ENCODE peak calls at places on chromosome 14, in nine cellular contexts. A is uterus, C is lower lobe of right lung, K is upper lobe of right lung, Z is left ventricle myocardium inferior, G is body of pancreas, F is A549, O is suprapubic skin, V is cardiac muscle cell. R is an unnamed sample.

GRCh38 chr14:56268653-56269052 is 150.4 kb downstream of the PELI2 start:
- DNase-seq in A (no peak), C (no peak), K (no peak), Z (no peak), G (no peak), F (no peak), O (no peak), V (no peak), R (no peak)

GRCh38 chr14:51620036-51620435 is 31.7 kb upstream of the FRMD6 start:
- DNase-seq in A (no peak), C (no peak), K (no peak), Z (no peak), G (no peak), F (no peak), O (no peak), V (no peak), R (no peak)

GRCh38 chr14:70212752-70213151 is 24.0 kb upstream of the SLC8A3 start:
- DNase-seq in A (no peak), C (no peak), K (no peak), Z (no peak), G (no peak), F (no peak), O (no peak), V (peak), R (no peak)

GRCh38 chr14:96167224-96168148 is 37.2 kb upstream of the BDKRB2 start:
- DNase-seq in A (no peak), C (no peak), K (no peak), Z (no peak), G (no peak), F (peak), O (peak), V (no peak), R (peak)

GRCh38 chr14:31190220-31190605 is 17.4 kb downstream of the HECTD1 start:
- DNase-seq in A (no peak), C (no peak), K (no peak), Z (no peak), G (no peak), F (no peak), O (no peak), V (no peak), R (no peak)

GRCh38 chr14:89912667-89913211 is 41.8 kb downstream of the EFCAB11 start:
- DNase-seq in A (peak), C (peak), K (no peak), Z (no peak), G (no peak), F (peak), O (no peak), V (no peak), R (no peak)

GRCh38 chr14:50734950-50735697 is 67.0 kb upstream of the SAV1 start:
- DNase-seq in A (no peak), C (no peak), K (no peak), Z (no peak), G (no peak), F (no peak), O (no peak), V (no peak), R (no peak)

GRCh38 chr14:67566908-67567307 is 33.2 kb downstream of the PIGH start:
- DNase-seq in A (no peak), C (no peak), K (peak), Z (no peak), G (peak), F (no peak), O (peak), V (no peak), R (peak)

GRCh38 chr14:96920023-96920422 is 122.8 kb downstream of the VRK1 start:
- DNase-seq in A (no peak), C (no peak), K (no peak), Z (no peak), G (no peak), F (no peak), O (no peak), V (no peak), R (no peak)

GRCh38 chr14:78417532-78417931 is 247.4 kb downstream of the NRXN3 start:
- DNase-seq in A (no peak), C (no peak), K (no peak), Z (no peak), G (no peak), F (no peak), O (no peak), V (no peak), R (no peak)

GRCh38 chr14:51441001-51441400 is 201.0 kb downstream of the TMX1 start:
- DNase-seq in A (no peak), C (no peak), K (no peak), Z (no peak), G (no peak), F (peak), O (no peak), V (no peak), R (no peak)

GRCh38 chr14:71324767-71325272 is 417.6 kb downstream of the PCNX1 start:
- DNase-seq in A (no peak), C (no peak), K (no peak), Z (no peak), G (no peak), F (no peak), O (no peak), V (peak), R (no peak)

GRCh38 chr14:79584679-79585078 is 626.6 kb downstream of the DIO2 start:
- DNase-seq in A (no peak), C (no peak), K (no peak), Z (no peak), G (no peak), F (peak), O (no peak), V (peak), R (no peak)

GRCh38 chr14:60093088-60093487 is 1.4 kb downstream of the PCNX4 start:
- DNase-seq in A (no peak), C (no peak), K (no peak), Z (no peak), G (no peak), F (no peak), O (no peak), V (no peak), R (no peak)

GRCh38 chr14:79411403-79412174 is 799.7 kb downstream of the DIO2 start:
- DNase-seq in A (no peak), C (no peak), K (no peak), Z (no peak), G (no peak), F (no peak), O (no peak), V (no peak), R (no peak)

GRCh38 chr14:98368916-98369315 is 903.1 kb downstream of the BCL11B start:
- DNase-seq in A (no peak), C (no peak), K (no peak), Z (no peak), G (no peak), F (no peak), O (no peak), V (no peak), R (no peak)

GRCh38 chr14:57390806-57391562 is 598 bp downstream of the NAA30 start:
- DNase-seq in A (peak), C (peak), K (peak), Z (peak), G (peak), F (peak), O (no peak), V (peak), R (peak)

GRCh38 chr14:56172571-56172971 is 54.4 kb downstream of the PELI2 start:
- DNase-seq in A (no peak), C (no peak), K (no peak), Z (no peak), G (no peak), F (peak), O (no peak), V (no peak), R (no peak)

GRCh38 chr14:49881296-49882006 is 11.4 kb upstream of the ARF6 start:
- DNase-seq in A (no peak), C (no peak), K (no peak), Z (no peak), G (no peak), F (no peak), O (no peak), V (no peak), R (no peak)

GRCh38 chr14:91292476-91292875 is 48.0 kb upstream of the GPR68 start:
- DNase-seq in A (no peak), C (peak), K (no peak), Z (no peak), G (no peak), F (no peak), O (no peak), V (no peak), R (no peak)

GRCh38 chr14:38851109-38851508 is 251.9 kb downstream of the SEC23A start:
- DNase-seq in A (no peak), C (no peak), K (no peak), Z (no peak), G (no peak), F (no peak), O (no peak), V (no peak), R (no peak)

GRCh38 chr14:67883717-67884116 is 64.1 kb downstream of the RAD51B start:
- DNase-seq in A (no peak), C (no peak), K (no peak), Z (no peak), G (no peak), F (peak), O (no peak), V (no peak), R (no peak)

GRCh38 chr14:76117789-76118188 is 33.9 kb upstream of the GPATCH2L start:
- DNase-seq in A (no peak), C (no peak), K (no peak), Z (no peak), G (no peak), F (no peak), O (no peak), V (no peak), R (no peak)

GRCh38 chr14:25090716-25091454 is 40.9 kb upstream of the STXBP6 start:
- DNase-seq in A (no peak), C (no peak), K (no peak), Z (no peak), G (peak), F (peak), O (no peak), V (no peak), R (no peak)

GRCh38 chr14:69612014-69612758 is 790 bp downstream of the SUSD6 start:
- DNase-seq in A (peak), C (peak), K (peak), Z (peak), G (peak), F (no peak), O (no peak), V (no peak), R (no peak)

GRCh38 chr14:50335989-50336391 is 23.9 kb downstream of the DMAC2L start:
- DNase-seq in A (peak), C (no peak), K (no peak), Z (peak), G (peak), F (no peak), O (no peak), V (no peak), R (no peak)

GRCh38 chr14:59969319-59969718 is 49.4 kb downstream of the LRRC9 start:
- DNase-seq in A (no peak), C (no peak), K (no peak), Z (no peak), G (no peak), F (peak), O (no peak), V (no peak), R (no peak)

GRCh38 chr14:104749958-104750529 is 2.9 kb upstream of the SIVA1 start:
- DNase-seq in A (no peak), C (no peak), K (no peak), Z (no peak), G (no peak), F (no peak), O (no peak), V (no peak), R (no peak)

GRCh38 chr14:61562321-61563161 is 132.8 kb upstream of the HIF1A start:
- DNase-seq in A (no peak), C (no peak), K (no peak), Z (no peak), G (peak), F (peak), O (no peak), V (no peak), R (no peak)

GRCh38 chr14:61559641-61560201 is 135.6 kb upstream of the HIF1A start:
- DNase-seq in A (no peak), C (no peak), K (no peak), Z (no peak), G (no peak), F (peak), O (no peak), V (no peak), R (no peak)

GRCh38 chr14:61561657-61562276 is 133.5 kb upstream of the HIF1A start:
- DNase-seq in A (peak), C (peak), K (peak), Z (peak), G (peak), F (peak), O (no peak), V (peak), R (peak)

GRCh38 chr14:61560323-61560722 is 135.0 kb upstream of the HIF1A start:
- DNase-seq in A (no peak), C (no peak), K (no peak), Z (no peak), G (no peak), F (peak), O (no peak), V (peak), R (no peak)

GRCh38 chr14:61561144-61561543 is 134.2 kb upstream of the HIF1A start:
- DNase-seq in A (no peak), C (no peak), K (no peak), Z (no peak), G (no peak), F (peak), O (no peak), V (no peak), R (no peak)
- TF ChIP-seq CTCF in A (no peak), C (no peak), K (no peak), Z (no peak), G (no peak), F (peak), O (no peak), V (peak), R (no peak)

DNA sequence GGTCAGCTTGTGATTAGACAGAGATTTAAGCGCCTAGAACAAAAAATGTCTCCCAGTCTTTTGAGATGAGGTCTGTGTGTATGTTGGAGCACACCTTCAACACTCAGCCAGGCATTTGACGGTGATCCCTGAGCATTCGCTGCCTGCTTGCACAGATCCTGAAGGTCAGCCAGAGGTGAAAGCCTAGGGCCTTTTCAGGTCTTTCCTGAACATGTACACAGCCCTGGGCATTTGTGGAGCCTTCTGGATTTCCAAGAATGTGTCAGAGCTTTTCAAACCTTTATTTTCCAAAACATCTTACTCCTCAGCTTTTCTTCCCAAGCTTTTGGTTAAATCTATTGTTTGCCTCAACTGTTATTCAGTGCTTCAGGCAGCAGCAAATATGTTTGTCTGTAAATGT is 59.1 kb upstream of the AMN start:
- DNase-seq in A (no peak), C (no peak), K (no peak), Z (no peak), G (no peak), F (no peak), O (no peak), V (peak), R (no peak)
- H3K27ac ChIP-seq in A (no peak), C (no peak), K (no peak), Z (no peak), G (no peak), F (no peak), O (no peak), V (peak), R (no peak)

GRCh38 chr14:66231823-66232222 is 254.3 kb upstream of the CCDC196 start:
- DNase-seq in A (no peak), C (no peak), K (no peak), Z (no peak), G (no peak), F (no peak), O (no peak), V (no peak), R (no peak)

GRCh38 chr14:66237701-66238100 is 248.5 kb upstream of the CCDC196 start:
- DNase-seq in A (no peak), C (no peak), K (no peak), Z (no peak), G (no peak), F (no peak), O (no peak), V (no peak), R (no peak)

GRCh38 chr14:66234411-66234810 is 251.8 kb upstream of the CCDC196 start:
- DNase-seq in A (no peak), C (no peak), K (no peak), Z (no peak), G (no peak), F (no peak), O (no peak), V (no peak), R (no peak)

GRCh38 chr14:66228267-66228970 is 257.8 kb upstream of the CCDC196 start:
- DNase-seq in A (no peak), C (no peak), K (no peak), Z (no peak), G (no peak), F (peak), O (no peak), V (no peak), R (no peak)

DNA sequence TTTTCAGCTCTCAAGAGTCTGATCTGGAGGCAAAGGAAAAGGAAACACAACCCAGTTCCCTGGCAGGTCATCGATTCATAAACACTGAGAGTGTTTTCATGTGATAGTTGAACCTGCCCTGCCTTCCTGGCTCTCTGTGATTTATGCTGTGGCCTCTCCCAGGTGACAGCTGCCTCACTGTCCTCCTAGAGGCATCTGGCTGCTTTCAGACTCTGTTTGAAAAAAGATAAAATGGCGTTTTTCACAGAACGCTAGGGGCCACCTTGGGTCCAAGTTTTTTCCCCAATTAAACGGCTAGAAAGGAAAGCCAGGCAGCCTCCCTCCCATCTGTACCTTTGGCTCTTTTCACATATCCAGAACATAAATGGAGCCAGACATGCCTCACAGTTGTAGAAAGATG is 252.6 kb upstream of the CCDC196 start:
- DNase-seq in A (no peak), C (no peak), K (no peak), Z (no peak), G (no peak), F (no peak), O (no peak), V (no peak), R (no peak)
- TF ChIP-seq CTCF in A (no peak), C (no peak), K (no peak), Z (no peak), G (no peak), F (no peak), O (no peak), V (no peak), R (no peak)

DNA sequence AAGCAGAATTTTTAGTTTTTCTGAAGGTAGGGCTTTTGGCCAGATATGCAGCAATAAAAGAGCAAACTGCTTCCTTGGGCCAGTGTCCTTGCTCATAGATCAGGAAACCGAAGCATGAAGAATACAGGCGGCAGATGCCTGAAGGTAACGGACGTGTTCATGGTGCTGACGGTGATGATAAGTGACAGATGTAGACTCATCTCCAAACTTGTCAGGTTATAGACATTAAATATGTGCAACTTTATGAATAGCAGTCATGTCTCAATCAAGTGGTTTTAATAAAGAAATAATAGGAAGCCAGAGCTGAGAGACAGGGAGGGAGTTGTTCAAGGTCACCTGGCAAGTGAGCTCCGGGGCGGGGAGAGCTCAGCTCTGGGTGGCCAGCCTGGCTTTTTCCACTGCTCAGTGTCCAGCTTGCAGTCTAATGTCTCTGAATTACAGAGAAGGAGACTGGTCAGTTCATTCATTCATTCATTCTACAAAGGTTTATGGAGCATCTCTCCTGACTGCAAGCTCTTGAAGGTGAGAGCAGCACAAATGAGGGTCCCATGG is 1.0 kb downstream of the SERPINA5 start:
- DNase-seq in A (peak), C (no peak), K (no peak), Z (no peak), G (peak), F (no peak), O (no peak), V (no peak), R (peak)
- H3K27ac ChIP-seq in A (no peak), C (no peak), K (no peak), Z (peak), G (peak), F (no peak), O (peak), V (no peak), R (no peak)

DNA sequence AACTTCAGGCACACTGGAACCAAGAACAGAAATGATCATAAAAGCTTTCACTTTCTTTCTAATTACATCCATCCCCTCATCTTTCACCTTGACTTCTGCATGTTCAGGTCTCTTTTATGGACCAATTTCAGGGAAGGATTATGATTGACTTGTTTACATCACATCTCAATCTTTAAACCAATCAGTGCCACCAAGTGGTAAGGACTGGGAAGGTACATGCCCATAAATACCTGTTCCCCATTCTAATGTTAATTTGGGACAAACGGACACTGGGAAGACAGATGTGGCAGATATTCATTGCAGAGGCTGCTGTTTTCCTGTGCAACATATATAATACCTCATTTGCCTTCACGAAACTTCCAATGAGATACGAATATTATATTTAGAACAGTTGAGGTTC is 978.1 kb downstream of the GALC start:
- DNase-seq in A (no peak), C (no peak), K (no peak), Z (no peak), G (no peak), F (peak), O (no peak), V (no peak), R (no peak)
- TF ChIP-seq CTCF in A (no peak), C (no peak), K (no peak), Z (no peak), G (no peak), F (no peak), O (no peak), V (no peak), R (no peak)

GRCh38 chr14:105888151-105888550 is 361.8 kb downstream of the TMEM121 start:
- DNase-seq in A (no peak), C (no peak), K (no peak), Z (no peak), G (no peak), F (no peak), O (no peak), V (no peak), R (no peak)
- H3K27ac ChIP-seq in A (no peak), C (no peak), K (no peak), Z (no peak), G (no peak), F (no peak), O (no peak), V (no peak), R (no peak)

GRCh38 chr14:93903342-93904184 is 23.6 kb upstream of the FAM181A start:
- DNase-seq in A (no peak), C (no peak), K (peak), Z (no peak), G (no peak), F (peak), O (no peak), V (peak), R (no peak)
- TF ChIP-seq CTCF in A (no peak), C (peak), K (peak), Z (peak), G (no peak), F (peak), O (no peak), V (peak), R (no peak)

GRCh38 chr14:85566603-85567002 is 36.7 kb downstream of the FLRT2 start:
- DNase-seq in A (no peak), C (no peak), K (no peak), Z (no peak), G (no peak), F (no peak), O (no peak), V (no peak), R (no peak)
- H3K27ac ChIP-seq in A (no peak), C (no peak), K (no peak), Z (no peak), G (no peak), F (no peak), O (no peak), V (no peak), R (no peak)

R was measured in sigmoid colon.